ENCODE peak calls at places on chromosomes 11 and 22, in six cellular contexts. One of them, this sample, is unnamed.

GRCh38 chr22:39434721-39435120 is 22.1 kb upstream of the MGAT3 start:
- DNase-seq in mesenchymal stem cell: no peak
- DNase-seq in IMR-90: no peak
- DNase-seq in neuronal stem cell: no peak
- DNase-seq in trophoblast cell: no peak
- DNase-seq in H1: no peak
- DNase-seq in this sample: no peak

GRCh38 chr11:130040281-130040940 is 29.3 kb upstream of the APLP2 start:
- DNase-seq in neuronal stem cell: no peak
- DNase-seq in IMR-90: no peak
- DNase-seq in trophoblast cell: no peak
- DNase-seq in mesenchymal stem cell: no peak
- DNase-seq in H1: no peak
- DNase-seq in this sample: no peak

GRCh38 chr22:44180706-44181032 is at the start of gene PARVG:
- DNase-seq in mesenchymal stem cell: no peak
- DNase-seq in IMR-90: no peak
- DNase-seq in neuronal stem cell: no peak
- DNase-seq in H1: no peak
- DNase-seq in trophoblast cell: no peak
- DNase-seq in this sample: peak; percentile 63

GRCh38 chr22:40627612-40628011 is 8.9 kb downstream of the MRTFA start:
- DNase-seq in trophoblast cell: no peak
- DNase-seq in mesenchymal stem cell: no peak
- DNase-seq in H1: no peak
- DNase-seq in IMR-90: no peak
- DNase-seq in neuronal stem cell: no peak
- DNase-seq in this sample: no peak

GRCh38 chr22:28950567-28951411 is 67.4 kb downstream of the ZNRF3 start:
- DNase-seq in trophoblast cell: no peak
- DNase-seq in neuronal stem cell: no peak
- DNase-seq in H1: no peak
- DNase-seq in mesenchymal stem cell: no peak
- DNase-seq in IMR-90: no peak
- DNase-seq in this sample: no peak

GRCh38 chr11:83152245-83152644 is 4.7 kb upstream of the PCF11 start:
- DNase-seq in mesenchymal stem cell: no peak
- DNase-seq in IMR-90: no peak
- DNase-seq in trophoblast cell: no peak
- DNase-seq in H1: no peak
- DNase-seq in neuronal stem cell: no peak
- DNase-seq in this sample: no peak

GRCh38 chr11:13717331-13717730 is 48.9 kb downstream of the FAR1 start:
- DNase-seq in trophoblast cell: peak; percentile 3
- DNase-seq in mesenchymal stem cell: peak; percentile 84
- DNase-seq in IMR-90: peak; percentile 73
- DNase-seq in neuronal stem cell: no peak
- DNase-seq in H1: no peak
- DNase-seq in this sample: no peak

GRCh38 chr11:123235117-123235686 is 40.2 kb upstream of the CLMP start:
- DNase-seq in neuronal stem cell: no peak
- DNase-seq in H1: no peak
- DNase-seq in mesenchymal stem cell: no peak
- DNase-seq in trophoblast cell: peak; percentile 22
- DNase-seq in IMR-90: no peak
- DNase-seq in this sample: peak; percentile 76

GRCh38 chr11:111982019-111982464 is 43.2 kb upstream of the DLAT start:
- DNase-seq in mesenchymal stem cell: peak; percentile 55
- DNase-seq in neuronal stem cell: peak; percentile 57
- DNase-seq in IMR-90: peak; percentile 43
- DNase-seq in H1: peak; percentile 61
- DNase-seq in trophoblast cell: peak; percentile 80
- DNase-seq in this sample: peak; percentile 84

GRCh38 chr11:23569547-23569946 is 709.3 kb upstream of the CCDC179 start:
- DNase-seq in trophoblast cell: no peak
- DNase-seq in neuronal stem cell: no peak
- DNase-seq in H1: no peak
- DNase-seq in IMR-90: no peak
- DNase-seq in mesenchymal stem cell: no peak
- DNase-seq in this sample: no peak

GRCh38 chr11:130858215-130858614 is 58.1 kb downstream of the SNX19 start:
- DNase-seq in H1: no peak
- DNase-seq in mesenchymal stem cell: no peak
- DNase-seq in IMR-90: no peak
- DNase-seq in trophoblast cell: no peak
- DNase-seq in neuronal stem cell: no peak
- DNase-seq in this sample: no peak

GRCh38 chr11:35040221-35040942 is 98.6 kb upstream of the CD44 start:
- DNase-seq in H1: no peak
- DNase-seq in trophoblast cell: peak; percentile 49
- DNase-seq in neuronal stem cell: no peak
- DNase-seq in mesenchymal stem cell: peak; percentile 86
- DNase-seq in IMR-90: peak; percentile 69
- DNase-seq in this sample: no peak

GRCh38 chr11:80182906-80183305 is 742.1 kb upstream of the TENM4 start:
- DNase-seq in IMR-90: no peak
- DNase-seq in trophoblast cell: no peak
- DNase-seq in H1: no peak
- DNase-seq in mesenchymal stem cell: peak; percentile 62
- DNase-seq in neuronal stem cell: no peak
- DNase-seq in this sample: no peak

GRCh38 chr22:19766506-19767426 is 6.2 kb downstream of the TBX1 start:
- DNase-seq in neuronal stem cell: no peak
- DNase-seq in trophoblast cell: peak; percentile 25
- DNase-seq in IMR-90: no peak
- DNase-seq in mesenchymal stem cell: peak; percentile 21
- DNase-seq in H1: no peak
- DNase-seq in this sample: peak; percentile 68

GRCh38 chr11:44402466-44403075 is 92.6 kb upstream of the ALX4 start:
- DNase-seq in trophoblast cell: no peak
- DNase-seq in neuronal stem cell: no peak
- DNase-seq in IMR-90: no peak
- DNase-seq in H1: no peak
- DNase-seq in mesenchymal stem cell: no peak
- DNase-seq in this sample: no peak

GRCh38 chr22:20438066-20438677 is 547 bp upstream of the SCARF2 start:
- DNase-seq in mesenchymal stem cell: peak; percentile 58
- DNase-seq in trophoblast cell: no peak
- DNase-seq in IMR-90: peak; percentile 45
- DNase-seq in H1: no peak
- DNase-seq in neuronal stem cell: no peak
- DNase-seq in this sample: peak; percentile 57

GRCh38 chr22:18071968-18072310 is 5.9 kb upstream of the PEX26 start:
- DNase-seq in trophoblast cell: no peak
- DNase-seq in mesenchymal stem cell: no peak
- DNase-seq in H1: no peak
- DNase-seq in IMR-90: no peak
- DNase-seq in neuronal stem cell: no peak
- DNase-seq in this sample: no peak

GRCh38 chr11:69479591-69480271 is 1.7 kb upstream of the LINC01488 start:
- DNase-seq in H1: no peak
- DNase-seq in trophoblast cell: no peak
- DNase-seq in neuronal stem cell: no peak
- DNase-seq in IMR-90: no peak
- DNase-seq in mesenchymal stem cell: no peak
- DNase-seq in this sample: no peak

GRCh38 chr11:116732740-116733385 is 39.9 kb downstream of the BUD13 start:
- DNase-seq in IMR-90: peak; percentile 68
- DNase-seq in neuronal stem cell: peak; percentile 61
- DNase-seq in trophoblast cell: peak; percentile 74
- DNase-seq in mesenchymal stem cell: peak; percentile 70
- DNase-seq in H1: peak; percentile 62
- DNase-seq in this sample: peak; percentile 90

GRCh38 chr22:49369726-49370717 is 457.7 kb downstream of the BRD1 start:
- DNase-seq in IMR-90: no peak
- DNase-seq in mesenchymal stem cell: no peak
- DNase-seq in trophoblast cell: no peak
- DNase-seq in H1: no peak
- DNase-seq in neuronal stem cell: no peak
- DNase-seq in this sample: peak; percentile 20

GRCh38 chr11:128902515-128903066 is 11.4 kb downstream of the KCNJ5 start:
- DNase-seq in H1: no peak
- DNase-seq in mesenchymal stem cell: no peak
- DNase-seq in IMR-90: peak; percentile 81
- DNase-seq in trophoblast cell: peak; percentile 40
- DNase-seq in neuronal stem cell: no peak
- DNase-seq in this sample: no peak

GRCh38 chr22:50088096-50088495 is 1.7 kb upstream of the MOV10L1 start:
- DNase-seq in IMR-90: no peak
- DNase-seq in mesenchymal stem cell: no peak
- DNase-seq in trophoblast cell: no peak
- DNase-seq in H1: no peak
- DNase-seq in neuronal stem cell: no peak
- DNase-seq in this sample: no peak

GRCh38 chr11:125871391-125872137 is 15.9 kb upstream of the HYLS1 start:
- DNase-seq in H1: no peak
- DNase-seq in IMR-90: peak; percentile 31
- DNase-seq in mesenchymal stem cell: peak; percentile 46
- DNase-seq in neuronal stem cell: no peak
- DNase-seq in trophoblast cell: no peak
- DNase-seq in this sample: peak; percentile 77

GRCh38 chr22:20027966-20028854 is 7.3 kb downstream of the TANGO2 start:
- DNase-seq in mesenchymal stem cell: peak; percentile 23
- DNase-seq in H1: no peak
- DNase-seq in trophoblast cell: no peak
- DNase-seq in IMR-90: no peak
- DNase-seq in neuronal stem cell: no peak
- DNase-seq in this sample: peak; percentile 15

GRCh38 chr11:100929377-100929776 is 200.2 kb downstream of the PGR start:
- DNase-seq in H1: no peak
- DNase-seq in mesenchymal stem cell: peak; percentile 43
- DNase-seq in trophoblast cell: no peak
- DNase-seq in neuronal stem cell: no peak
- DNase-seq in IMR-90: peak; percentile 81
- DNase-seq in this sample: no peak

GRCh38 chr22:18091916-18092526 is 14.2 kb downstream of the PEX26 start:
- DNase-seq in H1: no peak
- DNase-seq in trophoblast cell: no peak
- DNase-seq in IMR-90: peak; percentile 43
- DNase-seq in mesenchymal stem cell: no peak
- DNase-seq in neuronal stem cell: no peak
- DNase-seq in this sample: no peak

GRCh38 chr11:129701706-129702105 is 113.9 kb upstream of the TMEM45B start:
- DNase-seq in neuronal stem cell: no peak
- DNase-seq in H1: no peak
- DNase-seq in IMR-90: no peak
- DNase-seq in mesenchymal stem cell: no peak
- DNase-seq in trophoblast cell: no peak
- DNase-seq in this sample: no peak

GRCh38 chr22:24137595-24137994 is 43.7 kb upstream of the SUSD2 start:
- DNase-seq in H1: no peak
- DNase-seq in neuronal stem cell: no peak
- DNase-seq in mesenchymal stem cell: peak; percentile 73
- DNase-seq in IMR-90: peak; percentile 86
- DNase-seq in trophoblast cell: peak; percentile 42
- DNase-seq in this sample: no peak

GRCh38 chr11:46390331-46391171 is 1.0 kb downstream of the CHRM4 start:
- DNase-seq in H1: no peak
- DNase-seq in IMR-90: no peak
- DNase-seq in mesenchymal stem cell: peak; percentile 18
- DNase-seq in neuronal stem cell: no peak
- DNase-seq in trophoblast cell: no peak
- DNase-seq in this sample: peak; percentile 45

GRCh38 chr11:66313321-66314185 is 3.3 kb downstream of the CD248 start:
- DNase-seq in trophoblast cell: no peak
- DNase-seq in IMR-90: peak; percentile 40
- DNase-seq in H1: no peak
- DNase-seq in mesenchymal stem cell: peak; percentile 63
- DNase-seq in neuronal stem cell: peak; percentile 51
- DNase-seq in this sample: peak; percentile 77

GRCh38 chr11:66311470-66311964 is 5.3 kb downstream of the CD248 start:
- DNase-seq in mesenchymal stem cell: no peak
- DNase-seq in trophoblast cell: no peak
- DNase-seq in neuronal stem cell: no peak
- DNase-seq in H1: no peak
- DNase-seq in IMR-90: no peak
- DNase-seq in this sample: no peak

GRCh38 chr11:66312549-66313320 is 4.1 kb downstream of the CD248 start:
- DNase-seq in trophoblast cell: peak; percentile 97
- DNase-seq in neuronal stem cell: peak; percentile 98
- DNase-seq in mesenchymal stem cell: peak; percentile 99
- DNase-seq in IMR-90: peak; percentile 99
- DNase-seq in H1: peak; percentile 97
- DNase-seq in this sample: peak; percentile 99

GRCh38 chr11:66310324-66310723 is 6.5 kb downstream of the CD248 start:
- DNase-seq in H1: no peak
- DNase-seq in neuronal stem cell: no peak
- DNase-seq in IMR-90: no peak
- DNase-seq in mesenchymal stem cell: no peak
- DNase-seq in trophoblast cell: no peak
- DNase-seq in this sample: no peak

GRCh38 chr11:66311965-66312548 is 4.8 kb downstream of the CD248 start:
- DNase-seq in IMR-90: peak; percentile 89
- DNase-seq in H1: peak; percentile 71
- DNase-seq in trophoblast cell: peak; percentile 96
- DNase-seq in neuronal stem cell: peak; percentile 92
- DNase-seq in mesenchymal stem cell: peak; percentile 94
- DNase-seq in this sample: peak; percentile 92
- H2AFZ ChIP-seq in IMR-90: peak overlapping the region; percentile 94
- H2AFZ ChIP-seq in H1: peak overlapping the region; percentile 86
- H2AFZ ChIP-seq in trophoblast cell: peak overlapping the region; percentile 38
- H2AFZ ChIP-seq in neuronal stem cell: peak overlapping the region; percentile 93
- H2AFZ ChIP-seq in mesenchymal stem cell: peak overlapping the region; percentile 29
- H2AFZ ChIP-seq in this sample: no peak overlapping the region

GRCh38 chr11:7262672-7263071 is 11.0 kb downstream of the SYT9 start:
- DNase-seq in H1: no peak
- DNase-seq in IMR-90: no peak
- DNase-seq in mesenchymal stem cell: no peak
- DNase-seq in trophoblast cell: no peak
- DNase-seq in neuronal stem cell: no peak
- DNase-seq in this sample: no peak
- H3K14ac ChIP-seq in H1: no peak overlapping the region
- H3K14ac ChIP-seq in IMR-90: no peak overlapping the region
- H3K14ac ChIP-seq in mesenchymal stem cell: no peak overlapping the region
- H3K14ac ChIP-seq in trophoblast cell: no peak overlapping the region
- H3K14ac ChIP-seq in neuronal stem cell: no peak overlapping the region
- H3K14ac ChIP-seq in this sample: no peak overlapping the region

DNA sequence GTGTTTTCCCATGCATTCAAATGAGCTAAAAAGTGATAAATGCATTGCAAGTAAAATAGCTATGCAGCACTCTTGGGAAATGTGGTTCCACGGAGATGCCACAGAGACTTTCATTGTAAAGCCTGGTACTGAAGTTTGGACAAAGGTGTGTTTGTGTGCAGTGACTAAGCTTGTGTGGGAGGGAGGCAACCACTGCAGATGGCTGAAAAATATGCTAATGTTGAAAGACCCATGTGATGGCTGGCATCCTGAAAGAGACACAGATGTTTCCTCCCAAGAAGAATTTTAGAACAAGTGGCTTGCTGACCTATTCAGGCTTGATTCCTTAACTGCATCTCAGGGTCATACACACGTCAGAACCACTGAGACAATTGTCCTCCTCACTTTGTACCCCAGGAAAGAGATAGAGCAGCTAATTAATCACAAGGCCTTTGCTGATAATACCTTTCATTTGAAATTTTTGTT is 73.8 kb downstream of the FAM76B start:
- DNase-seq in H1: no peak
- DNase-seq in mesenchymal stem cell: no peak
- DNase-seq in IMR-90: no peak
- DNase-seq in trophoblast cell: no peak
- DNase-seq in neuronal stem cell: no peak
- DNase-seq in this sample: no peak
- H2AFZ ChIP-seq in H1: peak overlapping the region; percentile 24
- H2AFZ ChIP-seq in mesenchymal stem cell: no peak overlapping the region
- H2AFZ ChIP-seq in IMR-90: no peak overlapping the region
- H2AFZ ChIP-seq in trophoblast cell: no peak overlapping the region
- H2AFZ ChIP-seq in neuronal stem cell: peak overlapping the region; percentile 48
- H2AFZ ChIP-seq in this sample: no peak overlapping the region

GRCh38 chr11:59759900-59760299 is 4.7 kb downstream of the STX3 start:
- DNase-seq in mesenchymal stem cell: no peak
- DNase-seq in H1: no peak
- DNase-seq in neuronal stem cell: no peak
- DNase-seq in IMR-90: no peak
- DNase-seq in trophoblast cell: no peak
- DNase-seq in this sample: no peak
- H3K14ac ChIP-seq in mesenchymal stem cell: no peak overlapping the region
- H3K14ac ChIP-seq in H1: no peak overlapping the region
- H3K14ac ChIP-seq in neuronal stem cell: no peak overlapping the region
- H3K14ac ChIP-seq in IMR-90: no peak overlapping the region
- H3K14ac ChIP-seq in trophoblast cell: no peak overlapping the region
- H3K14ac ChIP-seq in this sample: no peak overlapping the region